ENCODE peak calls at places on chromosomes 3 and 15, in four cellular contexts. T is ovary, J is NCI-H510A treated with DMSO at 0.1 percent for 48 hours, Z is NCI-H2081. Q is an unnamed sample.

GRCh38 chr3:143975549-143976152 is 4.0 kb downstream of the DIPK2A start:
- DNase-seq in T (no peak), J (no peak), Z (peak; percentile 66), Q (no peak)

GRCh38 chr15:99477745-99478525 is 87.8 kb upstream of the MEF2A start:
- DNase-seq in T (no peak), J (no peak), Z (no peak), Q (no peak)

GRCh38 chr15:57114070-57114469 is 195.6 kb downstream of the TCF12 start:
- DNase-seq in T (no peak), J (no peak), Z (no peak), Q (no peak)

GRCh38 chr3:78919021-78919755 is 848.6 kb downstream of the ROBO1 start:
- DNase-seq in T (no peak), J (no peak), Z (no peak), Q (no peak)

GRCh38 chr3:129366312-129366831 is 62.1 kb downstream of the EFCAB12 start:
- DNase-seq in T (no peak), J (no peak), Z (no peak), Q (no peak)

GRCh38 chr3:78258798-78259197 is 1218.9 kb downstream of the ROBO2 start:
- DNase-seq in T (no peak), J (no peak), Z (no peak), Q (no peak)

GRCh38 chr3:58880182-58880581 is 169.6 kb downstream of the CFAP20DC start:
- DNase-seq in T (no peak), J (no peak), Z (no peak), Q (no peak)

GRCh38 chr15:57165992-57166391 is 210.3 kb upstream of the CGNL1 start:
- DNase-seq in T (no peak), J (no peak), Z (no peak), Q (no peak)

GRCh38 chr3:185353823-185354614 is 8.9 kb upstream of the MAP3K13 start:
- DNase-seq in T (peak; percentile 40), J (peak; percentile 90), Z (peak; percentile 93), Q (no peak)

GRCh38 chr3:194312743-194313281 is 38.3 kb downstream of the CPN2 start:
- DNase-seq in T (peak; percentile 88), J (peak; percentile 59), Z (peak; percentile 79), Q (no peak)

GRCh38 chr15:42359990-42360389 is 689 bp downstream of the CAPN3 start:
- DNase-seq in T (no peak), J (no peak), Z (no peak), Q (no peak)

GRCh38 chr3:73225161-73225861 is 163.9 kb downstream of the EBLN2 start:
- DNase-seq in T (no peak), J (no peak), Z (no peak), Q (no peak)

GRCh38 chr15:74432968-74433591 is 678 bp downstream of the SEMA7A start:
- DNase-seq in T (no peak), J (no peak), Z (no peak), Q (no peak)

GRCh38 chr3:143952569-143953069 is 19.0 kb upstream of the DIPK2A start:
- DNase-seq in T (no peak), J (no peak), Z (no peak), Q (no peak)

GRCh38 chr3:174206607-174207192 is 652.4 kb upstream of the NAALADL2 start:
- DNase-seq in T (no peak), J (no peak), Z (no peak), Q (no peak)

GRCh38 chr3:128482857-128483656 is 9.9 kb downstream of the GATA2 start:
- DNase-seq in T (no peak), J (no peak), Z (no peak), Q (no peak)

GRCh38 chr15:50353251-50353998 is 1.6 kb downstream of the GABPB1 start:
- DNase-seq in T (no peak), J (no peak), Z (no peak), Q (no peak)

Q was measured in coronary artery.